ENCODE peak calls at places on chromosomes 3 and 15, in ten cellular contexts. One of them, this sample, is unnamed.
A peak's percentile ranks its signal among the peaks of the same experiment; 100 is the strongest.

GRCh38 chr15:74787251-74788041 is 5.6 kb downstream of the CSK start:
- DNase-seq in HTR-8/SVneo: no peak
- DNase-seq in Daoy: peak; percentile 88
- DNase-seq in astrocyte of the spinal cord: peak; percentile 80
- DNase-seq in AG10803: peak; percentile 47
- DNase-seq in ecto neural progenitor cell: peak; percentile 81
- DNase-seq in aorta: peak; percentile 90
- DNase-seq in OCI-LY7: peak; percentile 97
- DNase-seq in mammary epithelial cell: peak; percentile 55
- DNase-seq in body of pancreas: no peak
- DNase-seq in this sample: peak; percentile 37

GRCh38 chr15:81184188-81184587 is 12.5 kb upstream of the IL16 start:
- DNase-seq in HTR-8/SVneo: no peak
- DNase-seq in Daoy: peak; percentile 22
- DNase-seq in astrocyte of the spinal cord: no peak
- DNase-seq in AG10803: peak; percentile 96
- DNase-seq in ecto neural progenitor cell: no peak
- DNase-seq in aorta: no peak
- DNase-seq in OCI-LY7: no peak
- DNase-seq in mammary epithelial cell: no peak
- DNase-seq in body of pancreas: no peak
- DNase-seq in this sample: no peak

GRCh38 chr15:70435872-70436271 is 327.5 kb downstream of the UACA start:
- DNase-seq in HTR-8/SVneo: no peak
- DNase-seq in Daoy: no peak
- DNase-seq in astrocyte of the spinal cord: no peak
- DNase-seq in AG10803: no peak
- DNase-seq in ecto neural progenitor cell: no peak
- DNase-seq in aorta: no peak
- DNase-seq in OCI-LY7: peak; percentile 35
- DNase-seq in mammary epithelial cell: no peak
- DNase-seq in body of pancreas: no peak
- DNase-seq in this sample: no peak

GRCh38 chr15:74955796-74956647 is 550 bp downstream of the RPP25 start:
- DNase-seq in HTR-8/SVneo: no peak
- DNase-seq in Daoy: no peak
- DNase-seq in astrocyte of the spinal cord: peak; percentile 50
- DNase-seq in AG10803: peak; percentile 62
- DNase-seq in ecto neural progenitor cell: peak; percentile 84
- DNase-seq in aorta: peak; percentile 88
- DNase-seq in OCI-LY7: peak; percentile 30
- DNase-seq in mammary epithelial cell: no peak
- DNase-seq in body of pancreas: peak; percentile 75
- DNase-seq in this sample: peak; percentile 61

GRCh38 chr15:90232941-90233700 is 620 bp downstream of the CIB1 start:
- DNase-seq in HTR-8/SVneo: peak; percentile 48
- DNase-seq in Daoy: peak; percentile 67
- DNase-seq in astrocyte of the spinal cord: peak; percentile 46
- DNase-seq in AG10803: peak; percentile 42
- DNase-seq in ecto neural progenitor cell: peak; percentile 76
- DNase-seq in aorta: peak; percentile 81
- DNase-seq in OCI-LY7: peak; percentile 76
- DNase-seq in mammary epithelial cell: peak; percentile 60
- DNase-seq in body of pancreas: peak; percentile 83
- DNase-seq in this sample: peak; percentile 68

GRCh38 chr15:52717924-52718323 is 38.7 kb upstream of the ATOSA start:
- DNase-seq in HTR-8/SVneo: no peak
- DNase-seq in Daoy: no peak
- DNase-seq in astrocyte of the spinal cord: no peak
- DNase-seq in AG10803: no peak
- DNase-seq in ecto neural progenitor cell: no peak
- DNase-seq in aorta: no peak
- DNase-seq in OCI-LY7: no peak
- DNase-seq in mammary epithelial cell: no peak
- DNase-seq in body of pancreas: no peak
- DNase-seq in this sample: no peak

GRCh38 chr3:195558602-195559001 is 15.5 kb upstream of the PPP1R2 start:
- DNase-seq in HTR-8/SVneo: peak; percentile 39
- DNase-seq in Daoy: peak; percentile 30
- DNase-seq in astrocyte of the spinal cord: no peak
- DNase-seq in AG10803: peak; percentile 33
- DNase-seq in ecto neural progenitor cell: no peak
- DNase-seq in aorta: no peak
- DNase-seq in OCI-LY7: peak; percentile 80
- DNase-seq in mammary epithelial cell: peak; percentile 38
- DNase-seq in body of pancreas: no peak
- DNase-seq in this sample: peak; percentile 51

GRCh38 chr15:73936588-73937312 is 10.5 kb downstream of the LOXL1 start:
- DNase-seq in HTR-8/SVneo: no peak
- DNase-seq in Daoy: no peak
- DNase-seq in astrocyte of the spinal cord: no peak
- DNase-seq in AG10803: no peak
- DNase-seq in ecto neural progenitor cell: no peak
- DNase-seq in aorta: peak; percentile 39
- DNase-seq in OCI-LY7: no peak
- DNase-seq in mammary epithelial cell: no peak
- DNase-seq in body of pancreas: no peak
- DNase-seq in this sample: no peak

GRCh38 chr15:49265911-49266310 is 95.9 kb downstream of the GALK2 start:
- DNase-seq in HTR-8/SVneo: no peak
- DNase-seq in Daoy: no peak
- DNase-seq in astrocyte of the spinal cord: no peak
- DNase-seq in AG10803: no peak
- DNase-seq in ecto neural progenitor cell: no peak
- DNase-seq in aorta: no peak
- DNase-seq in OCI-LY7: no peak
- DNase-seq in mammary epithelial cell: no peak
- DNase-seq in body of pancreas: no peak
- DNase-seq in this sample: no peak

GRCh38 chr3:182294696-182295095 is 498.6 kb upstream of the ATP11B start:
- DNase-seq in HTR-8/SVneo: no peak
- DNase-seq in Daoy: no peak
- DNase-seq in astrocyte of the spinal cord: no peak
- DNase-seq in AG10803: no peak
- DNase-seq in ecto neural progenitor cell: no peak
- DNase-seq in aorta: no peak
- DNase-seq in OCI-LY7: no peak
- DNase-seq in mammary epithelial cell: no peak
- DNase-seq in body of pancreas: no peak
- DNase-seq in this sample: peak; percentile 0

GRCh38 chr15:73851679-73852078 is 21.7 kb upstream of the TBC1D21 start:
- DNase-seq in HTR-8/SVneo: peak; percentile 56
- DNase-seq in Daoy: peak; percentile 50
- DNase-seq in astrocyte of the spinal cord: peak; percentile 65
- DNase-seq in AG10803: peak; percentile 52
- DNase-seq in ecto neural progenitor cell: peak; percentile 75
- DNase-seq in aorta: no peak
- DNase-seq in OCI-LY7: peak; percentile 53
- DNase-seq in mammary epithelial cell: peak; percentile 50
- DNase-seq in body of pancreas: peak; percentile 34
- DNase-seq in this sample: peak; percentile 46

GRCh38 chr3:148289159-148289558 is 408.5 kb upstream of the AGTR1 start:
- DNase-seq in HTR-8/SVneo: no peak
- DNase-seq in Daoy: no peak
- DNase-seq in astrocyte of the spinal cord: no peak
- DNase-seq in AG10803: no peak
- DNase-seq in ecto neural progenitor cell: no peak
- DNase-seq in aorta: no peak
- DNase-seq in OCI-LY7: no peak
- DNase-seq in mammary epithelial cell: no peak
- DNase-seq in body of pancreas: no peak
- DNase-seq in this sample: no peak

GRCh38 chr15:25245801-25246622 is 192.8 kb downstream of the UBE3A start:
- DNase-seq in HTR-8/SVneo: no peak
- DNase-seq in Daoy: no peak
- DNase-seq in astrocyte of the spinal cord: no peak
- DNase-seq in AG10803: no peak
- DNase-seq in ecto neural progenitor cell: peak; percentile 32
- DNase-seq in aorta: peak; percentile 14
- DNase-seq in OCI-LY7: no peak
- DNase-seq in mammary epithelial cell: no peak
- DNase-seq in body of pancreas: peak; percentile 3
- DNase-seq in this sample: no peak

GRCh38 chr3:89612027-89612426 is 504.6 kb downstream of the EPHA3 start:
- DNase-seq in HTR-8/SVneo: no peak
- DNase-seq in Daoy: no peak
- DNase-seq in astrocyte of the spinal cord: no peak
- DNase-seq in AG10803: no peak
- DNase-seq in ecto neural progenitor cell: no peak
- DNase-seq in aorta: no peak
- DNase-seq in OCI-LY7: no peak
- DNase-seq in mammary epithelial cell: no peak
- DNase-seq in body of pancreas: no peak
- DNase-seq in this sample: no peak

GRCh38 chr15:74799843-74800558 is 12.6 kb upstream of the LMAN1L start:
- DNase-seq in HTR-8/SVneo: peak; percentile 86
- DNase-seq in Daoy: peak; percentile 84
- DNase-seq in astrocyte of the spinal cord: peak; percentile 39
- DNase-seq in AG10803: peak; percentile 47
- DNase-seq in ecto neural progenitor cell: peak; percentile 83
- DNase-seq in aorta: peak; percentile 86
- DNase-seq in OCI-LY7: peak; percentile 77
- DNase-seq in mammary epithelial cell: peak; percentile 95
- DNase-seq in body of pancreas: peak; percentile 69
- DNase-seq in this sample: peak; percentile 63

GRCh38 chr3:138771585-138771984 is 63.1 kb downstream of the PIK3CB start:
- DNase-seq in HTR-8/SVneo: no peak
- DNase-seq in Daoy: no peak
- DNase-seq in astrocyte of the spinal cord: no peak
- DNase-seq in AG10803: no peak
- DNase-seq in ecto neural progenitor cell: no peak
- DNase-seq in aorta: no peak
- DNase-seq in OCI-LY7: no peak
- DNase-seq in mammary epithelial cell: no peak
- DNase-seq in body of pancreas: no peak
- DNase-seq in this sample: no peak

This sample was measured in PC-9.